ENCODE peak calls at places on chromosome 11, in ten cellular contexts. T is naive thymus-derived CD4-positive, alpha-beta T cell; D is WTC11; K is cardiac muscle cell; H is upper lobe of right lung; O is amygdala; Q is CD4-positive, alpha-beta T cell; R is putamen; J is Calu3; L is pons. V is an unnamed sample.

GRCh38 chr11:107963091-107963490 is 34.8 kb downstream of the RAB39A start:
- DNase-seq in T (no peak), Q (no peak), K (no peak), O (no peak), D (no peak), L (no peak), H (no peak), J (no peak), R (no peak), V (no peak)

GRCh38 chr11:1437500-1437899 is 47.8 kb downstream of the BRSK2 start:
- DNase-seq in D (no peak), J (peak; percentile 37), Q (no peak), L (no peak), O (no peak), H (no peak), T (no peak), K (peak; percentile 89), R (no peak), V (no peak)

GRCh38 chr11:1391165-1392010 is 1.7 kb downstream of the BRSK2 start:
- DNase-seq in O (no peak), L (peak; percentile 57), T (no peak), H (no peak), D (peak; percentile 47), J (no peak), R (peak; percentile 75), Q (no peak), K (no peak), V (no peak)

GRCh38 chr11:27293500-27294417 is 69.3 kb downstream of the CCDC34 start:
- DNase-seq in R (no peak), Q (no peak), L (no peak), K (peak; percentile 27), D (no peak), H (no peak), J (no peak), T (no peak), O (no peak), V (no peak)

GRCh38 chr11:113629562-113629961 is 76.5 kb downstream of the TMPRSS5 start:
- DNase-seq in R (no peak), O (no peak), L (no peak), K (no peak), T (no peak), J (no peak), H (no peak), D (no peak), Q (no peak), V (no peak)

GRCh38 chr11:62725686-62726085 is 1.6 kb downstream of the HNRNPUL2 start:
- DNase-seq in H (no peak), R (no peak), Q (no peak), K (no peak), O (no peak), L (no peak), T (no peak), D (no peak), J (no peak), V (no peak)

GRCh38 chr11:31383116-31383515 is 13.5 kb downstream of the DNAJC24 start:
- DNase-seq in Q (no peak), L (no peak), K (no peak), H (no peak), D (no peak), R (no peak), O (no peak), T (no peak), J (no peak), V (no peak)

GRCh38 chr11:65884716-65885092 is 3.6 kb downstream of the FIBP start:
- DNase-seq in J (peak; percentile 86), T (peak; percentile 73), Q (peak; percentile 80), O (peak; percentile 16), H (peak; percentile 90), K (peak; percentile 82), R (no peak), L (peak; percentile 73), D (peak; percentile 87), V (peak; percentile 77)

GRCh38 chr11:94129505-94130335 is 1.1 kb downstream of the PANX1 start:
- DNase-seq in O (no peak), Q (no peak), H (no peak), J (peak; percentile 66), K (peak; percentile 34), R (no peak), T (peak; percentile 18), L (peak; percentile 43), D (peak; percentile 69), V (no peak)

GRCh38 chr11:2641623-2642022 is 58.2 kb downstream of the KCNQ1OT1 start:
- DNase-seq in R (no peak), J (no peak), H (no peak), T (no peak), K (no peak), D (no peak), Q (no peak), O (no peak), L (no peak), V (no peak)

GRCh38 chr11:119779195-119780071 is 50.4 kb upstream of the NECTIN1 start:
- DNase-seq in T (no peak), R (no peak), D (no peak), K (no peak), O (no peak), J (no peak), Q (no peak), L (no peak), H (no peak), V (no peak)

GRCh38 chr11:29306527-29306926 is 710.3 kb downstream of the KCNA4 start:
- DNase-seq in H (no peak), O (no peak), T (no peak), D (no peak), J (no peak), L (no peak), K (peak; percentile 92), Q (no peak), R (no peak), V (no peak)

GRCh38 chr11:106585061-106585460 is 433.2 kb downstream of the GUCY1A2 start:
- DNase-seq in T (no peak), J (no peak), Q (no peak), H (no peak), O (no peak), D (no peak), K (peak; percentile 57), L (no peak), R (no peak), V (no peak)

GRCh38 chr11:3022982-3023381 is 30.9 kb upstream of the NAP1L4 start:
- DNase-seq in D (no peak), J (no peak), Q (no peak), H (no peak), R (no peak), K (peak; percentile 82), L (no peak), O (no peak), T (no peak), V (no peak)

GRCh38 chr11:94671553-94672366 is 96.4 kb upstream of the AMOTL1 start:
- DNase-seq in R (no peak), J (no peak), D (no peak), T (no peak), Q (no peak), L (no peak), O (no peak), H (no peak), K (no peak), V (no peak)

GRCh38 chr11:36019722-36020121 is 75.9 kb downstream of the LDLRAD3 start:
- DNase-seq in O (no peak), R (no peak), D (no peak), L (peak; percentile 50), H (no peak), K (no peak), Q (no peak), T (no peak), J (no peak), V (no peak)

GRCh38 chr11:30431127-30431814 is 108.4 kb downstream of the ARL14EP start:
- DNase-seq in O (no peak), L (no peak), R (no peak), J (no peak), T (no peak), K (no peak), D (no peak), H (no peak), Q (no peak), V (no peak)

GRCh38 chr11:120203626-120204025 is 7.2 kb upstream of the OAF start:
- DNase-seq in D (no peak), L (no peak), H (no peak), O (no peak), R (no peak), K (no peak), J (no peak), Q (no peak), T (no peak), V (no peak)

GRCh38 chr11:28342704-28343103 is 234.5 kb downstream of the METTL15 start:
- DNase-seq in H (no peak), Q (no peak), L (no peak), D (no peak), J (no peak), T (no peak), O (no peak), K (peak; percentile 41), R (no peak), V (no peak)